ENCODE peak calls at places on chromosomes 12 and 14, in ten cellular contexts. One of them, this sample, is unnamed.

GRCh38 chr14:104424406-104425072 is 155.0 kb upstream of the C14orf180 start:
- DNase-seq in NCI-H774: no peak
- DNase-seq in WTC11: no peak
- DNase-seq in AG10803: no peak
- DNase-seq in lower lobe of right lung: no peak
- DNase-seq in T-cell: no peak
- DNase-seq in RKO: no peak
- DNase-seq in astrocyte of the cerebellum: no peak
- DNase-seq in left cardiac atrium: no peak
- DNase-seq in psoas muscle: no peak
- DNase-seq in this sample: peak; percentile 53

GRCh38 chr12:58081488-58081887 is 140.1 kb downstream of the ATP23 start:
- DNase-seq in NCI-H774: no peak
- DNase-seq in WTC11: no peak
- DNase-seq in AG10803: no peak
- DNase-seq in lower lobe of right lung: no peak
- DNase-seq in T-cell: no peak
- DNase-seq in RKO: no peak
- DNase-seq in astrocyte of the cerebellum: no peak
- DNase-seq in left cardiac atrium: no peak
- DNase-seq in psoas muscle: no peak
- DNase-seq in this sample: no peak

GRCh38 chr14:50085570-50086315 is 30.6 kb downstream of the VCPKMT start:
- DNase-seq in NCI-H774: no peak
- DNase-seq in WTC11: no peak
- DNase-seq in AG10803: peak; percentile 67
- DNase-seq in lower lobe of right lung: no peak
- DNase-seq in T-cell: no peak
- DNase-seq in RKO: peak; percentile 50
- DNase-seq in astrocyte of the cerebellum: no peak
- DNase-seq in left cardiac atrium: no peak
- DNase-seq in psoas muscle: no peak
- DNase-seq in this sample: no peak

GRCh38 chr12:64583395-64584172 is 26.7 kb upstream of the RASSF3 start:
- DNase-seq in NCI-H774: no peak
- DNase-seq in WTC11: no peak
- DNase-seq in AG10803: peak; percentile 55
- DNase-seq in lower lobe of right lung: no peak
- DNase-seq in T-cell: no peak
- DNase-seq in RKO: no peak
- DNase-seq in astrocyte of the cerebellum: no peak
- DNase-seq in left cardiac atrium: no peak
- DNase-seq in psoas muscle: no peak
- DNase-seq in this sample: no peak

GRCh38 chr12:9776795-9777194 is 16.1 kb upstream of the CD69 start:
- DNase-seq in NCI-H774: no peak
- DNase-seq in WTC11: no peak
- DNase-seq in AG10803: no peak
- DNase-seq in lower lobe of right lung: no peak
- DNase-seq in T-cell: no peak
- DNase-seq in RKO: no peak
- DNase-seq in astrocyte of the cerebellum: no peak
- DNase-seq in left cardiac atrium: no peak
- DNase-seq in psoas muscle: no peak
- DNase-seq in this sample: no peak

GRCh38 chr12:93982847-93983315 is 165.5 kb upstream of the PLXNC1 start:
- DNase-seq in NCI-H774: peak; percentile 5
- DNase-seq in WTC11: no peak
- DNase-seq in AG10803: peak; percentile 61
- DNase-seq in lower lobe of right lung: no peak
- DNase-seq in T-cell: no peak
- DNase-seq in RKO: peak; percentile 57
- DNase-seq in astrocyte of the cerebellum: peak; percentile 49
- DNase-seq in left cardiac atrium: no peak
- DNase-seq in psoas muscle: no peak
- DNase-seq in this sample: no peak

GRCh38 chr12:31310488-31310887 is 15.5 kb downstream of the SINHCAF start:
- DNase-seq in NCI-H774: no peak
- DNase-seq in WTC11: no peak
- DNase-seq in AG10803: no peak
- DNase-seq in lower lobe of right lung: no peak
- DNase-seq in T-cell: no peak
- DNase-seq in RKO: no peak
- DNase-seq in astrocyte of the cerebellum: no peak
- DNase-seq in left cardiac atrium: no peak
- DNase-seq in psoas muscle: no peak
- DNase-seq in this sample: no peak

GRCh38 chr12:94815450-94815849 is 165.1 kb upstream of the TMCC3 start:
- DNase-seq in NCI-H774: no peak
- DNase-seq in WTC11: no peak
- DNase-seq in AG10803: no peak
- DNase-seq in lower lobe of right lung: no peak
- DNase-seq in T-cell: no peak
- DNase-seq in RKO: no peak
- DNase-seq in astrocyte of the cerebellum: no peak
- DNase-seq in left cardiac atrium: no peak
- DNase-seq in psoas muscle: no peak
- DNase-seq in this sample: no peak

GRCh38 chr14:105419305-105420091 is at the start of gene MTA1:
- DNase-seq in NCI-H774: peak; percentile 26
- DNase-seq in WTC11: no peak
- DNase-seq in AG10803: peak; percentile 30
- DNase-seq in lower lobe of right lung: no peak
- DNase-seq in T-cell: peak; percentile 31
- DNase-seq in RKO: peak; percentile 43
- DNase-seq in astrocyte of the cerebellum: no peak
- DNase-seq in left cardiac atrium: peak; percentile 46
- DNase-seq in psoas muscle: peak; percentile 64
- DNase-seq in this sample: no peak

GRCh38 chr12:2860170-2860569 is 3.3 kb upstream of the TEX52 start:
- DNase-seq in NCI-H774: no peak
- DNase-seq in WTC11: no peak
- DNase-seq in AG10803: no peak
- DNase-seq in lower lobe of right lung: no peak
- DNase-seq in T-cell: no peak
- DNase-seq in RKO: no peak
- DNase-seq in astrocyte of the cerebellum: no peak
- DNase-seq in left cardiac atrium: no peak
- DNase-seq in psoas muscle: no peak
- DNase-seq in this sample: no peak

GRCh38 chr12:126038434-126038833 is 973.2 kb downstream of the AACS start:
- DNase-seq in NCI-H774: peak; percentile 49
- DNase-seq in WTC11: no peak
- DNase-seq in AG10803: no peak
- DNase-seq in lower lobe of right lung: no peak
- DNase-seq in T-cell: no peak
- DNase-seq in RKO: no peak
- DNase-seq in astrocyte of the cerebellum: no peak
- DNase-seq in left cardiac atrium: no peak
- DNase-seq in psoas muscle: no peak
- DNase-seq in this sample: no peak

GRCh38 chr12:5456906-5457305 is 25.0 kb downstream of the NTF3 start:
- DNase-seq in NCI-H774: no peak
- DNase-seq in WTC11: no peak
- DNase-seq in AG10803: peak; percentile 90
- DNase-seq in lower lobe of right lung: no peak
- DNase-seq in T-cell: no peak
- DNase-seq in RKO: no peak
- DNase-seq in astrocyte of the cerebellum: peak; percentile 26
- DNase-seq in left cardiac atrium: no peak
- DNase-seq in psoas muscle: no peak
- DNase-seq in this sample: no peak

GRCh38 chr12:4120316-4120920 is 153.1 kb upstream of the CCND2 start:
- DNase-seq in NCI-H774: no peak
- DNase-seq in WTC11: no peak
- DNase-seq in AG10803: no peak
- DNase-seq in lower lobe of right lung: no peak
- DNase-seq in T-cell: no peak
- DNase-seq in RKO: no peak
- DNase-seq in astrocyte of the cerebellum: no peak
- DNase-seq in left cardiac atrium: no peak
- DNase-seq in psoas muscle: no peak
- DNase-seq in this sample: peak; percentile 32

GRCh38 chr14:64089920-64090319 is 204.3 kb downstream of the ESR2 start:
- DNase-seq in NCI-H774: no peak
- DNase-seq in WTC11: peak; percentile 25
- DNase-seq in AG10803: no peak
- DNase-seq in lower lobe of right lung: no peak
- DNase-seq in T-cell: no peak
- DNase-seq in RKO: no peak
- DNase-seq in astrocyte of the cerebellum: no peak
- DNase-seq in left cardiac atrium: no peak
- DNase-seq in psoas muscle: no peak
- DNase-seq in this sample: no peak

GRCh38 chr12:96487634-96488033 is 1.7 kb upstream of the CFAP54 start:
- DNase-seq in NCI-H774: no peak
- DNase-seq in WTC11: no peak
- DNase-seq in AG10803: no peak
- DNase-seq in lower lobe of right lung: no peak
- DNase-seq in T-cell: no peak
- DNase-seq in RKO: no peak
- DNase-seq in astrocyte of the cerebellum: no peak
- DNase-seq in left cardiac atrium: no peak
- DNase-seq in psoas muscle: no peak
- DNase-seq in this sample: no peak

GRCh38 chr12:57086951-57087688 is 1.8 kb upstream of the NAB2 start:
- DNase-seq in NCI-H774: peak; percentile 58
- DNase-seq in WTC11: peak; percentile 81
- DNase-seq in AG10803: peak; percentile 89
- DNase-seq in lower lobe of right lung: peak; percentile 94
- DNase-seq in T-cell: peak; percentile 93
- DNase-seq in RKO: peak; percentile 92
- DNase-seq in astrocyte of the cerebellum: no peak
- DNase-seq in left cardiac atrium: peak; percentile 96
- DNase-seq in psoas muscle: peak; percentile 95
- DNase-seq in this sample: peak; percentile 94

GRCh38 chr12:89244536-89244935 is 107.8 kb downstream of the DUSP6 start:
- DNase-seq in NCI-H774: no peak
- DNase-seq in WTC11: no peak
- DNase-seq in AG10803: peak; percentile 73
- DNase-seq in lower lobe of right lung: no peak
- DNase-seq in T-cell: no peak
- DNase-seq in RKO: no peak
- DNase-seq in astrocyte of the cerebellum: no peak
- DNase-seq in left cardiac atrium: no peak
- DNase-seq in psoas muscle: no peak
- DNase-seq in this sample: no peak

GRCh38 chr12:116159175-116159574 is 118.3 kb downstream of the MED13L start:
- DNase-seq in NCI-H774: no peak
- DNase-seq in WTC11: no peak
- DNase-seq in AG10803: peak; percentile 71
- DNase-seq in lower lobe of right lung: no peak
- DNase-seq in T-cell: no peak
- DNase-seq in RKO: no peak
- DNase-seq in astrocyte of the cerebellum: peak; percentile 77
- DNase-seq in left cardiac atrium: no peak
- DNase-seq in psoas muscle: no peak
- DNase-seq in this sample: no peak

GRCh38 chr12:124531281-124531745 is 36.1 kb downstream of the NCOR2 start:
- DNase-seq in NCI-H774: no peak
- DNase-seq in WTC11: no peak
- DNase-seq in AG10803: no peak
- DNase-seq in lower lobe of right lung: no peak
- DNase-seq in T-cell: no peak
- DNase-seq in RKO: no peak
- DNase-seq in astrocyte of the cerebellum: no peak
- DNase-seq in left cardiac atrium: no peak
- DNase-seq in psoas muscle: peak; percentile 56
- DNase-seq in this sample: no peak

GRCh38 chr14:97420211-97420610 is 623.0 kb downstream of the VRK1 start:
- DNase-seq in NCI-H774: no peak
- DNase-seq in WTC11: no peak
- DNase-seq in AG10803: no peak
- DNase-seq in lower lobe of right lung: no peak
- DNase-seq in T-cell: no peak
- DNase-seq in RKO: no peak
- DNase-seq in astrocyte of the cerebellum: no peak
- DNase-seq in left cardiac atrium: no peak
- DNase-seq in psoas muscle: no peak
- DNase-seq in this sample: no peak